ENCODE peak calls at places on chromosomes 12 and 14, in four cellular contexts. I, Z, S and W are unnamed samples.

GRCh38 chr12:96140110-96140509 is 54.1 kb upstream of the ELK3 start:
- DNase-seq in I (no peak), Z (no peak), S (no peak), W (no peak)

GRCh38 chr14:65281991-65282908 is 130.3 kb upstream of the FUT8 start:
- DNase-seq in I (no peak), Z (peak; percentile 80), S (no peak), W (no peak)

GRCh38 chr12:40336573-40337199 is 111.9 kb downstream of the LRRK2 start:
- DNase-seq in I (no peak), Z (no peak), S (no peak), W (no peak)

GRCh38 chr14:72560331-72560730 is 333.6 kb downstream of the DPF3 start:
- DNase-seq in I (no peak), Z (no peak), S (no peak), W (no peak)

GRCh38 chr12:121530600-121531355 is 50.0 kb downstream of the KDM2B start:
- DNase-seq in I (no peak), Z (no peak), S (peak; percentile 69), W (no peak)

GRCh38 chr12:66004922-66005703 is 125.4 kb downstream of the LLPH start:
- DNase-seq in I (no peak), Z (no peak), S (no peak), W (no peak)

GRCh38 chr12:55657282-55657681 is 20.6 kb downstream of the OR10P1 start:
- DNase-seq in I (no peak), Z (no peak), S (no peak), W (no peak)

GRCh38 chr12:1612196-1612595 is 16.8 kb upstream of the WNT5B start:
- DNase-seq in I (no peak), Z (no peak), S (no peak), W (no peak)

GRCh38 chr12:459430-460258 is at the start of gene B4GALNT3:
- DNase-seq in I (no peak), Z (no peak), S (peak; percentile 65), W (peak; percentile 54)

GRCh38 chr12:76337583-76337982 is 10.6 kb downstream of the BBS10 start:
- DNase-seq in I (no peak), Z (no peak), S (no peak), W (no peak)

GRCh38 chr12:75792687-75793086 is 238.9 kb downstream of the PHLDA1 start:
- DNase-seq in I (no peak), Z (no peak), S (no peak), W (no peak)

GRCh38 chr14:100889641-100890040 is 13.9 kb downstream of the RTL1 start:
- DNase-seq in I (no peak), Z (no peak), S (no peak), W (no peak)

GRCh38 chr12:105946541-105946940 is 192.2 kb downstream of the NUAK1 start:
- DNase-seq in I (no peak), Z (no peak), S (peak; percentile 59), W (no peak)

GRCh38 chr14:38958589-38958988 is 144.4 kb downstream of the SEC23A start:
- DNase-seq in I (no peak), Z (no peak), S (no peak), W (no peak)

GRCh38 chr12:94649349-94650142 is 811 bp downstream of the TMCC3 start:
- DNase-seq in I (no peak), Z (no peak), S (no peak), W (no peak)

GRCh38 chr12:57460457-57461325 is 1.1 kb downstream of the GLI1 start:
- DNase-seq in I (no peak), Z (no peak), S (no peak), W (no peak)

GRCh38 chr12:103839893-103840292 is 1.1 kb downstream of the NT5DC3 start:
- DNase-seq in I (no peak), Z (no peak), S (no peak), W (no peak)

GRCh38 chr12:42705863-42706262 is 116.3 kb upstream of the PRICKLE1 start:
- DNase-seq in I (no peak), Z (no peak), S (no peak), W (no peak)

GRCh38 chr12:16606936-16607335 is 974 bp upstream of the LMO3 start:
- DNase-seq in I (no peak), Z (no peak), S (no peak), W (no peak)

GRCh38 chr14:89598548-89599186 is 181.6 kb upstream of the FOXN3 start:
- DNase-seq in I (no peak), Z (no peak), S (no peak), W (peak; percentile 16)

GRCh38 chr12:47123730-47124129 is 44.0 kb upstream of the AMIGO2 start:
- DNase-seq in I (no peak), Z (no peak), S (no peak), W (no peak)

GRCh38 chr14:98198385-98198784 is 1073.6 kb downstream of the BCL11B start:
- DNase-seq in I (no peak), Z (no peak), S (no peak), W (no peak)

GRCh38 chr12:19120795-19121194 is 8.7 kb upstream of the PLEKHA5 start:
- DNase-seq in I (no peak), Z (no peak), S (no peak), W (no peak)

GRCh38 chr14:61174395-61175386 is 106.4 kb downstream of the TMEM30B start:
- DNase-seq in I (no peak), Z (no peak), S (no peak), W (no peak)

GRCh38 chr12:52442600-52443061 is 8.5 kb upstream of the KRT75 start:
- DNase-seq in I (no peak), Z (peak; percentile 39), S (no peak), W (peak; percentile 59)

GRCh38 chr12:118035194-118036041 is 18.9 kb downstream of the RFC5 start:
- DNase-seq in I (peak; percentile 90), Z (no peak), S (no peak), W (no peak)

GRCh38 chr14:102196436-102197230 is 56.9 kb downstream of the WDR20 start:
- DNase-seq in I (no peak), Z (no peak), S (no peak), W (no peak)

DNA sequence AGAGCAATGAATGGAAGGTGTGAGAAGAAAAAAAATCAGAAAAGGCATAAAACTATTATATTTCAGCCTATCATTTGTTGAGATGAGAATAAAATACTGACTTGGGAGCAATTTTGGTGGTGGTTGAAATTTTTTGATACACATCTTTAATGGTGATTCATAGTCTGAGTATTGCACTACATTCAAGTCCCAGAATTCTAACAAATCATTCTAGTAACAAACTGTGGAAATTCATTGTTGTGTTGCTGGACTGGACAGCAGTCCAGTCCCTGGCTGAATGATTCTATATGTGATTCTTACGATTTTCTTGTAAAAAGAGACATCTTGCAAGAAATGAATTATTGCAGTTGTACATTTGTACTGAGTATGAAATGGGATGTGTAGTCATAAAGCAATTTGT is 268.6 kb downstream of the TRHDE start:
- DNase-seq in I (no peak), Z (no peak), S (no peak), W (no peak)
- TF ChIP-seq SRF in I (no peak), Z (no peak), S (no peak), W (no peak)

GRCh38 chr12:25583545-25583944 is 30.5 kb upstream of the LMNTD1 start:
- DNase-seq in I (no peak), Z (peak; percentile 1), S (peak; percentile 13), W (peak; percentile 10)
- TF ChIP-seq ATF3 in I (no peak), Z (no peak), S (no peak), W (no peak)

DNA sequence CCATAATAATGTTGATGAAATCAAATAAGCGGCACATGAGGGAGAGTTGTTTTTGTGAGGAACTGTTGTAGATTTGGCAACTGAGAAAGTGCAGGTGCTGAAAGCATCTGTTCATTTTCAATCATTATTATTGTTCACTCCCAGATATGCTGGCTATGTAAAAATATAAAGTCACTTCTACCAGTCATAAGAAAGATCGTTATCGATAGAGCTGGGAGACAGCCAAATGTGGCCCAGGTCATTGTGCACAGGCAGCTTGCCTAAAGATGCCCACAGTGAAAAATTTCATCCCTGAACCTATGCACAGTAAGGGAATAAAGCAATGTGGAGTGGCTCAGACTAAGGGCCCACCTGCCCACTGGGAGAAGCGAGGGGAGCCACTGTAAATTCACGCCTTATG is 1490.9 kb upstream of the TMEM132C start:
- DNase-seq in I (no peak), Z (no peak), S (no peak), W (no peak)
- TF ChIP-seq EGR1 in I (no peak), Z (no peak), S (no peak), W (no peak)

GRCh38 chr12:81295286-81295685 is 217.4 kb downstream of the ACSS3 start:
- DNase-seq in I (no peak), Z (no peak), S (no peak), W (no peak)

GRCh38 chr12:81297606-81298005 is 219.7 kb downstream of the ACSS3 start:
- DNase-seq in I (no peak), Z (no peak), S (no peak), W (no peak)

GRCh38 chr12:81296556-81297305 is 218.9 kb downstream of the ACSS3 start:
- DNase-seq in I (no peak), Z (no peak), S (no peak), W (no peak)

GRCh38 chr12:81300454-81300853 is 222.6 kb downstream of the ACSS3 start:
- DNase-seq in I (no peak), Z (no peak), S (no peak), W (no peak)

DNA sequence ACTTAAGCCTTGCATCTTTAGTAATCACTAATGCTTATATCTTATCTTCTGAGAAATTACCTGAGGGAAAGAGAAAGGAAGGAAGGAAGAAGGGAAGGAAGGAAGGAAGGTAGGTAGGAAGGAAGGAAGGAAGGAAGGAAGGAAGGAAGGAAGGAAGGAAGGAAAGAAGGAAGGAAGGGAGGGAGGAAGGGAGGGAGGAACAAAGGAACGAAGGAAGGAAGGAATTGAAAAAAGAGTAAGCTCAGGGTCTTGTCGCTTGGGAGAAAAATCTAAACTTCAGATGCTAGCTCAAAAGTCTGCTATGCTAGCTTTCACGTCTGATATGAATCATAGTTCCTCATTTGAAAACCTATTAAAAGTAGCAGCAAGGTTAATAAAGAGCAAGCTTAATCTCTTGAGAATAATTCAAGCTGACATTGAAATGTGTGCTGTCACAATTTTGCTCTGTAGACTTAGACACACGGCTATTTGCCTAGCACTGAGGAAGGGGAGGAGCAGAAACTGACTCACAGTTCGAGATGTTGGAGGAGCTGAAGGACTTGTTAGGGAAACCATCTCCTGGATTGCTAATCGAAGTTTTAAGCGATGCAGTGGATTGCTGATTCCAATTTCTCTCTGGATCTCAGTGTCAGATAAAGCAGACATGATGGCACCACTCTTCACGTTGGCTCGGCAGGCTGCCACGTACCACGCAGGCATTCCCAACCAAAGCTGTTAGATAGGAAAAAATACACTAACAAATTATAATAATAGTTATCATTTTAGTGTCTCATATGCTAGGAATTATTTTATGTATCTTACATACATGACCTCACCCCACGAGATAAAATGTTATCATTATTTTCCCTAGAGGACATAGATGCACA is 216.7 kb downstream of the ACSS3 start:
- DNase-seq in I (no peak), Z (no peak), S (no peak), W (no peak)
- TF ChIP-seq SRF in I (no peak), Z (no peak), S (no peak), W (no peak)

DNA sequence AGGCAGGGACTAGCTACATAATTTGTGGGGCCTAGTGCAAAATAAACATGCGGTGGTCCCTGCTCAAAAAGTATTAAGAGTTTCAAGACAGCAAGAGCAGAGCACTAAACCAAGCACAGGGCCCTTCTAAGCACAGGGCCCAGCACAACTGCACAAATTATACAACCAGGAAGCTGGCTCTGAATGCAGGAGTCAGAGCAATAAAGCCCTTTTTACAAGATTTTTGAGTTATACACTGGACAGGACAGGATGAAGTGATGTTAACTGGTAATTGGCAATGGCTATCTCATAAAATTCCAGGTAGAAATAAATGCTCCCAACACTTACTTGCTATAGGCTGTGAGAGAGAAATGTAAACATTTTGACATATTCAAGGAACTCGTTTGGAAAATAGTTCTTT is 86.2 kb upstream of the GPHB5 start:
- DNase-seq in I (no peak), Z (no peak), S (no peak), W (no peak)
- TF ChIP-seq ATF3 in I (no peak), Z (no peak), S (no peak), W (no peak)